ENCODE peak calls at places on chromosomes 7 and 10, in seven cellular contexts. One of them, this sample, is unnamed.

GRCh38 chr7:1024331-1024761 is 20.0 kb upstream of the GPR146 start:
- DNase-seq in K562: no peak
- DNase-seq in HepG2: no peak
- DNase-seq in SK-N-SH: no peak
- DNase-seq in H1: no peak
- DNase-seq in GM12891: peak; percentile 81
- DNase-seq in GM12878: peak; percentile 93
- DNase-seq in this sample: peak; percentile 78

GRCh38 chr10:93461124-93461806 is 20.9 kb downstream of the MYOF start:
- DNase-seq in K562: no peak
- DNase-seq in GM12878: no peak
- DNase-seq in H1: no peak
- DNase-seq in GM12891: no peak
- DNase-seq in HepG2: no peak
- DNase-seq in SK-N-SH: no peak
- DNase-seq in this sample: no peak

GRCh38 chr7:135748770-135749169 is at the start of gene FAM180A:
- DNase-seq in GM12878: no peak
- DNase-seq in K562: no peak
- DNase-seq in H1: no peak
- DNase-seq in GM12891: no peak
- DNase-seq in HepG2: no peak
- DNase-seq in SK-N-SH: no peak
- DNase-seq in this sample: no peak

GRCh38 chr7:598899-599298 is 79.3 kb upstream of the PDGFA start:
- DNase-seq in HepG2: no peak
- DNase-seq in GM12878: no peak
- DNase-seq in K562: no peak
- DNase-seq in SK-N-SH: no peak
- DNase-seq in GM12891: no peak
- DNase-seq in H1: no peak
- DNase-seq in this sample: no peak

GRCh38 chr7:138979988-138980574 is 1.1 kb downstream of the KIAA1549 start:
- DNase-seq in H1: no peak
- DNase-seq in K562: no peak
- DNase-seq in HepG2: no peak
- DNase-seq in SK-N-SH: peak; percentile 54
- DNase-seq in GM12878: no peak
- DNase-seq in GM12891: no peak
- DNase-seq in this sample: no peak

GRCh38 chr7:18037609-18038008 is 10.0 kb upstream of the PRPS1L1 start:
- DNase-seq in GM12878: no peak
- DNase-seq in K562: peak; percentile 8
- DNase-seq in GM12891: no peak
- DNase-seq in HepG2: no peak
- DNase-seq in SK-N-SH: no peak
- DNase-seq in H1: no peak
- DNase-seq in this sample: no peak

GRCh38 chr10:104323721-104324686 is 14.3 kb downstream of the ITPRIP start:
- DNase-seq in GM12891: no peak
- DNase-seq in SK-N-SH: no peak
- DNase-seq in GM12878: no peak
- DNase-seq in K562: no peak
- DNase-seq in H1: no peak
- DNase-seq in HepG2: no peak
- DNase-seq in this sample: no peak

GRCh38 chr7:143891457-143891856 is 10.5 kb downstream of the TCAF1 start:
- DNase-seq in K562: no peak
- DNase-seq in H1: no peak
- DNase-seq in GM12878: no peak
- DNase-seq in SK-N-SH: no peak
- DNase-seq in HepG2: no peak
- DNase-seq in GM12891: no peak
- DNase-seq in this sample: no peak

GRCh38 chr10:30928742-30929141 is 102.9 kb downstream of the ZNF438 start:
- DNase-seq in K562: no peak
- DNase-seq in SK-N-SH: no peak
- DNase-seq in H1: no peak
- DNase-seq in HepG2: no peak
- DNase-seq in GM12891: peak; percentile 8
- DNase-seq in GM12878: no peak
- DNase-seq in this sample: no peak

GRCh38 chr7:117751775-117752174 is 121.5 kb downstream of the CTTNBP2 start:
- DNase-seq in GM12891: no peak
- DNase-seq in SK-N-SH: no peak
- DNase-seq in GM12878: no peak
- DNase-seq in HepG2: no peak
- DNase-seq in K562: no peak
- DNase-seq in H1: no peak
- DNase-seq in this sample: no peak

GRCh38 chr7:44327981-44328380 is 2.6 kb upstream of the CAMK2B start:
- DNase-seq in GM12891: no peak
- DNase-seq in K562: no peak
- DNase-seq in HepG2: no peak
- DNase-seq in SK-N-SH: peak; percentile 46
- DNase-seq in GM12878: no peak
- DNase-seq in H1: no peak
- DNase-seq in this sample: no peak

GRCh38 chr10:16904619-16905018 is 87.4 kb upstream of the RSU1 start:
- DNase-seq in H1: no peak
- DNase-seq in GM12891: no peak
- DNase-seq in HepG2: no peak
- DNase-seq in K562: peak; percentile 9
- DNase-seq in SK-N-SH: no peak
- DNase-seq in GM12878: no peak
- DNase-seq in this sample: no peak

GRCh38 chr7:1979591-1980560 is 252.9 kb downstream of the MAD1L1 start:
- DNase-seq in GM12878: no peak
- DNase-seq in GM12891: peak; percentile 79
- DNase-seq in HepG2: no peak
- DNase-seq in K562: peak; percentile 34
- DNase-seq in SK-N-SH: no peak
- DNase-seq in H1: no peak
- DNase-seq in this sample: peak; percentile 75

GRCh38 chr10:96570512-96570911 is 16.3 kb downstream of the TM9SF3 start:
- DNase-seq in HepG2: no peak
- DNase-seq in K562: no peak
- DNase-seq in SK-N-SH: no peak
- DNase-seq in GM12878: no peak
- DNase-seq in GM12891: no peak
- DNase-seq in H1: no peak
- DNase-seq in this sample: no peak

GRCh38 chr10:79060641-79061255 is 8.0 kb upstream of the ZMIZ1 start:
- DNase-seq in H1: no peak
- DNase-seq in GM12878: no peak
- DNase-seq in GM12891: no peak
- DNase-seq in HepG2: no peak
- DNase-seq in K562: no peak
- DNase-seq in SK-N-SH: no peak
- DNase-seq in this sample: no peak

DNA sequence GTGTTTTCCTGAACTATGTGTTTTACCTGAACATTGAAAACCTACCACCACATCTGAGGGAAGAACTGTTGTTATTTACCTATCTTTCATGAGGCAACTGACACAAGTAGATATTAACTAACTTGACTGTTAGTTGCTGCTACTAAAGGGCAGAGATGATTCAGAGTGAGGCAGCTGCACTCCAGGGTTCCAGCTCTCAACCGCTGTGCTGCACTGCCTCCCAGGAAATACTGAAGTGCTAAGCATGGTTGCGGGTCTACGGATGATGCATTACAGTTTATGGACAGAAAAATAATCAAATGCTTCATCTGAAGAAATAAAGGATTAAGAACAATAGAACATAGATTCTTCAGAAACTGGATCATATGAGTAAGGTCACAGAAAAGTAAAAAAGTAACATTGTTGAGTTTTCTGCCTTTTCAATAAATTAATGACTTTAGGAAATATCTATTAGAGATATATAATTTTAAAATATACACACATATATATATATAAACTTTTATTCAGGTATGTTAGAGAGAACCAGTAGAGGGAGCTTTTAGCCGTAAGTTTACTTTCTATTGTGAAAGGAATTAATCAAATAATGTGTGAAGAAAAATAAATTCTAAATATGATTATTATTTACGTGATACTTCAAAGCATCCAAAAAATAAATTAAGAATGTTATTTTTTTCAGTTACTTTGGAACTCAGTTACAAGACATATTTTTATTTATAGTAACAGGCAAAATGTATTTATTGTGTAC is 620.0 kb downstream of the CNTNAP2 start:
- DNase-seq in SK-N-SH: no peak
- DNase-seq in GM12891: no peak
- DNase-seq in HepG2: no peak
- DNase-seq in K562: no peak
- DNase-seq in GM12878: no peak
- DNase-seq in H1: no peak
- DNase-seq in this sample: no peak
- TF ChIP-seq TAF1 in SK-N-SH: no peak
- TF ChIP-seq TAF1 in GM12891: no peak
- TF ChIP-seq TAF1 in HepG2: no peak
- TF ChIP-seq TAF1 in K562: no peak
- TF ChIP-seq TAF1 in GM12878: no peak
- TF ChIP-seq TAF1 in H1: no peak
- TF ChIP-seq TAF1 in this sample: no peak

GRCh38 chr10:71729023-71729649 is 9.6 kb upstream of the C10orf105 start:
- DNase-seq in H1: no peak
- DNase-seq in SK-N-SH: peak; percentile 79
- DNase-seq in HepG2: peak; percentile 8
- DNase-seq in GM12878: no peak
- DNase-seq in K562: peak; percentile 67
- DNase-seq in GM12891: no peak
- DNase-seq in this sample: no peak

GRCh38 chr10:71726673-71727428 is 7.3 kb upstream of the C10orf105 start:
- DNase-seq in GM12878: peak; percentile 69
- DNase-seq in K562: no peak
- DNase-seq in HepG2: no peak
- DNase-seq in GM12891: no peak
- DNase-seq in H1: no peak
- DNase-seq in SK-N-SH: no peak
- DNase-seq in this sample: peak; percentile 49

GRCh38 chr10:71725998-71726672 is 6.6 kb upstream of the C10orf105 start:
- DNase-seq in K562: peak; percentile 59
- DNase-seq in GM12891: no peak
- DNase-seq in H1: no peak
- DNase-seq in SK-N-SH: peak; percentile 86
- DNase-seq in GM12878: no peak
- DNase-seq in HepG2: peak; percentile 46
- DNase-seq in this sample: no peak

GRCh38 chr10:71728218-71728737 is 8.7 kb upstream of the C10orf105 start:
- DNase-seq in H1: no peak
- DNase-seq in GM12891: no peak
- DNase-seq in HepG2: no peak
- DNase-seq in GM12878: peak; percentile 72
- DNase-seq in K562: no peak
- DNase-seq in SK-N-SH: peak; percentile 87
- DNase-seq in this sample: peak; percentile 43

DNA sequence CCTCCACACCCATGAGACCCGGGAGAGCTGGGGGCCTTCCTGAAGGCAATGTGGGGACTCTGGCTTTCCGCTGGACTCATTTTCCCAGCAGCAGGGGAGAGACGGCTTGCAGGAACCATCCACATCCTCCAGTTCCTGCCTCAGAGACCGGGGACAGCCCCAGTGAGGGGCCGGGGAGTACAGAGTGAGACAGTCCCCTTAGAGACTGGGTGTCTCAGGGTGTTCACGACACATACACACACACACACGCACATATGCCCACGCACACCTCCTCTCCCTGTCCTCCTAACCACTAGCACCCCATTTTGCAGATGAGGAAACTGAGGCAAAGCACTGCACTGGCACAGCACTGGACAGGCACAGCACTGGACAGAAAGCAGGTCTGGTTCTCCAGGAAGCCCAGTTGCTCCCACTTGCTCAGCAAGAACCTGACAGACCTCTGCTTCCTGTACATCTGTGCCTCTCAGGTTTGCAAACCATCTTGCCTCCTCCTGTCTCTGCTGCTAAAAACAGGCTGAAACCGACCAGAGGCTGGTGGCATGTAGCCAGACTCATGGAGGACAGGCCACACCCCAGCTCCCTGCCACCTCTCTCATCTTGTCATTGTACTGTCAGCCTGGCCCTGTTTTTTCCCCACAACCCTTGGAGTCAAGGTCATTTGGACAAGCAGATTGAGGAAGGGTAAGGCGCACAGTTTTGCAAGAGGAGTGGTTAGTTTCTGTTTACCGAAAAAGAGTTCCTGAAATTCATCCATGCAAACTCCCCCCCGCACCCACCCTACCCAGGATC is 8.0 kb upstream of the C10orf105 start:
- DNase-seq in GM12878: peak; percentile 90
- DNase-seq in K562: peak; percentile 42
- DNase-seq in SK-N-SH: peak; percentile 72
- DNase-seq in HepG2: peak; percentile 60
- DNase-seq in H1: no peak
- DNase-seq in GM12891: peak; percentile 60
- DNase-seq in this sample: peak; percentile 67
- TF ChIP-seq TAF1 in GM12878: no peak
- TF ChIP-seq TAF1 in K562: no peak
- TF ChIP-seq TAF1 in SK-N-SH: no peak
- TF ChIP-seq TAF1 in HepG2: no peak
- TF ChIP-seq TAF1 in H1: no peak
- TF ChIP-seq TAF1 in GM12891: peak; percentile 12
- TF ChIP-seq TAF1 in this sample: peak; percentile 39

GRCh38 chr10:28113202-28113601 is 114.3 kb upstream of the ODAD2 start:
- DNase-seq in K562: no peak
- DNase-seq in SK-N-SH: no peak
- DNase-seq in H1: no peak
- DNase-seq in HepG2: no peak
- DNase-seq in GM12891: no peak
- DNase-seq in GM12878: no peak
- DNase-seq in this sample: no peak
- TF ChIP-seq TAF1 in K562: no peak
- TF ChIP-seq TAF1 in SK-N-SH: no peak
- TF ChIP-seq TAF1 in H1: no peak
- TF ChIP-seq TAF1 in HepG2: no peak
- TF ChIP-seq TAF1 in GM12891: no peak
- TF ChIP-seq TAF1 in GM12878: no peak
- TF ChIP-seq TAF1 in this sample: no peak

GRCh38 chr7:37491919-37492694 is 43.4 kb upstream of the ELMO1 start:
- DNase-seq in K562: no peak
- DNase-seq in GM12878: no peak
- DNase-seq in SK-N-SH: no peak
- DNase-seq in HepG2: no peak
- DNase-seq in GM12891: no peak
- DNase-seq in H1: peak; percentile 96
- DNase-seq in this sample: no peak

GRCh38 chr7:37495574-37496184 is 47.0 kb upstream of the ELMO1 start:
- DNase-seq in K562: peak; percentile 11
- DNase-seq in H1: no peak
- DNase-seq in GM12891: no peak
- DNase-seq in SK-N-SH: peak; percentile 63
- DNase-seq in HepG2: peak; percentile 13
- DNase-seq in GM12878: no peak
- DNase-seq in this sample: no peak

GRCh38 chr7:37493810-37494209 is 45.1 kb upstream of the ELMO1 start:
- DNase-seq in GM12878: no peak
- DNase-seq in GM12891: no peak
- DNase-seq in K562: no peak
- DNase-seq in H1: no peak
- DNase-seq in HepG2: no peak
- DNase-seq in SK-N-SH: no peak
- DNase-seq in this sample: no peak

GRCh38 chr7:37493123-37493522 is 44.5 kb upstream of the ELMO1 start:
- DNase-seq in K562: no peak
- DNase-seq in GM12891: no peak
- DNase-seq in GM12878: no peak
- DNase-seq in HepG2: no peak
- DNase-seq in H1: no peak
- DNase-seq in SK-N-SH: no peak
- DNase-seq in this sample: no peak

GRCh38 chr7:37494940-37495339 is 46.3 kb upstream of the ELMO1 start:
- DNase-seq in H1: no peak
- DNase-seq in K562: no peak
- DNase-seq in GM12878: no peak
- DNase-seq in HepG2: no peak
- DNase-seq in GM12891: peak; percentile 17
- DNase-seq in SK-N-SH: no peak
- DNase-seq in this sample: peak; percentile 9
- TF ChIP-seq TAF1 in H1: no peak
- TF ChIP-seq TAF1 in K562: no peak
- TF ChIP-seq TAF1 in GM12878: no peak
- TF ChIP-seq TAF1 in HepG2: no peak
- TF ChIP-seq TAF1 in GM12891: no peak
- TF ChIP-seq TAF1 in SK-N-SH: no peak
- TF ChIP-seq TAF1 in this sample: no peak